ENCODE peak calls at places on chromosomes 1 and 21, in seven cellular contexts. One of them, this sample, is unnamed.
A peak's percentile ranks its signal among the peaks of the same experiment; 100 is the strongest.

GRCh38 chr1:41414716-41415306 is 53.6 kb downstream of the FOXO6 start:
- DNase-seq in A673: no peak
- DNase-seq in astrocyte: no peak
- DNase-seq in endothelial cell of umbilical vein: no peak
- DNase-seq in K562: no peak
- DNase-seq in fibroblast of lung: no peak
- DNase-seq in GM23338: no peak
- DNase-seq in this sample: no peak

GRCh38 chr1:10635385-10635896 is 160.7 kb downstream of the PEX14 start:
- DNase-seq in A673: peak; percentile 62
- DNase-seq in astrocyte: peak; percentile 26
- DNase-seq in endothelial cell of umbilical vein: no peak
- DNase-seq in K562: no peak
- DNase-seq in fibroblast of lung: peak; percentile 20
- DNase-seq in GM23338: no peak
- DNase-seq in this sample: peak; percentile 86

GRCh38 chr21:42578034-42578433 is 64.4 kb downstream of the SLC37A1 start:
- DNase-seq in A673: no peak
- DNase-seq in astrocyte: no peak
- DNase-seq in endothelial cell of umbilical vein: no peak
- DNase-seq in K562: no peak
- DNase-seq in fibroblast of lung: no peak
- DNase-seq in GM23338: no peak
- DNase-seq in this sample: no peak

GRCh38 chr21:31781737-31782136 is 49.8 kb upstream of the SCAF4 start:
- DNase-seq in A673: peak; percentile 72
- DNase-seq in astrocyte: peak; percentile 13
- DNase-seq in endothelial cell of umbilical vein: no peak
- DNase-seq in K562: no peak
- DNase-seq in fibroblast of lung: peak; percentile 62
- DNase-seq in GM23338: no peak
- DNase-seq in this sample: no peak

GRCh38 chr1:173427146-173428054 is 49.7 kb upstream of the PRDX6 start:
- DNase-seq in A673: no peak
- DNase-seq in astrocyte: no peak
- DNase-seq in endothelial cell of umbilical vein: no peak
- DNase-seq in K562: no peak
- DNase-seq in fibroblast of lung: no peak
- DNase-seq in GM23338: no peak
- DNase-seq in this sample: no peak

GRCh38 chr1:31786366-31787060 is 22.4 kb upstream of the ADGRB2 start:
- DNase-seq in A673: no peak
- DNase-seq in astrocyte: no peak
- DNase-seq in endothelial cell of umbilical vein: no peak
- DNase-seq in K562: no peak
- DNase-seq in fibroblast of lung: no peak
- DNase-seq in GM23338: no peak
- DNase-seq in this sample: no peak

GRCh38 chr1:117838911-117839310 is 90.5 kb downstream of the GDAP2 start:
- DNase-seq in A673: no peak
- DNase-seq in astrocyte: peak; percentile 86
- DNase-seq in endothelial cell of umbilical vein: peak; percentile 48
- DNase-seq in K562: no peak
- DNase-seq in fibroblast of lung: peak; percentile 58
- DNase-seq in GM23338: no peak
- DNase-seq in this sample: peak; percentile 30

GRCh38 chr1:212692774-212693644 is 6.6 kb downstream of the BATF3 start:
- DNase-seq in A673: no peak
- DNase-seq in astrocyte: peak; percentile 32
- DNase-seq in endothelial cell of umbilical vein: no peak
- DNase-seq in K562: no peak
- DNase-seq in fibroblast of lung: peak; percentile 43
- DNase-seq in GM23338: peak; percentile 44
- DNase-seq in this sample: peak; percentile 19

GRCh38 chr1:86648255-86648654 is 56.1 kb upstream of the SH3GLB1 start:
- DNase-seq in A673: peak; percentile 34
- DNase-seq in astrocyte: peak; percentile 69
- DNase-seq in endothelial cell of umbilical vein: peak; percentile 79
- DNase-seq in K562: no peak
- DNase-seq in fibroblast of lung: peak; percentile 82
- DNase-seq in GM23338: no peak
- DNase-seq in this sample: no peak

GRCh38 chr1:240816472-240816871 is 204.5 kb upstream of the GREM2 start:
- DNase-seq in A673: no peak
- DNase-seq in astrocyte: no peak
- DNase-seq in endothelial cell of umbilical vein: no peak
- DNase-seq in K562: no peak
- DNase-seq in fibroblast of lung: no peak
- DNase-seq in GM23338: no peak
- DNase-seq in this sample: no peak

GRCh38 chr1:23483327-23484252 is at the start of gene ASAP3:
- DNase-seq in A673: peak; percentile 22
- DNase-seq in astrocyte: peak; percentile 65
- DNase-seq in endothelial cell of umbilical vein: peak; percentile 28
- DNase-seq in K562: peak; percentile 33
- DNase-seq in fibroblast of lung: peak; percentile 53
- DNase-seq in GM23338: peak; percentile 87
- DNase-seq in this sample: no peak

GRCh38 chr1:24847995-24848857 is 81.8 kb downstream of the RUNX3 start:
- DNase-seq in A673: peak; percentile 95
- DNase-seq in astrocyte: peak; percentile 75
- DNase-seq in endothelial cell of umbilical vein: peak; percentile 90
- DNase-seq in K562: peak; percentile 84
- DNase-seq in fibroblast of lung: peak; percentile 92
- DNase-seq in GM23338: peak; percentile 96
- DNase-seq in this sample: peak; percentile 49
- TF ChIP-seq EZH2 in A673: no peak
- TF ChIP-seq EZH2 in astrocyte: no peak
- TF ChIP-seq EZH2 in endothelial cell of umbilical vein: no peak
- TF ChIP-seq EZH2 in K562: no peak
- TF ChIP-seq EZH2 in fibroblast of lung: no peak
- TF ChIP-seq EZH2 in GM23338: no peak
- TF ChIP-seq EZH2 in this sample: no peak

DNA sequence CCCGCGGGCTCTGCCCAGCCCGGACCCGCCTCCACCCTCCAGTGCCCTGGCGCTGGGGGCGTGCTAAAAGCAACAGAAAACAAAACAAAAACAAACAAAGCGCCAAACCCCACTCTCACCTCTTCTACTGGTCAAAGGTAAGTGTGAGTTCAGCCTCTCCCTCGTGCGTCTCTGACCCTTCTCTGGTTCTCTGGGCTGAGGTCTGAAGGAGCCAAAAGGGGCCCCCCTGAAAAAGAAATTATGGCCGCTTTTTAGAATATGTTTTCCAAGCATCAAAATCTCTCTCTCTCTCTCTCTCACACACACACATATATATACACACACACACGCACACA is 133.5 kb upstream of the DPYD start:
- DNase-seq in A673: no peak
- DNase-seq in astrocyte: no peak
- DNase-seq in endothelial cell of umbilical vein: no peak
- DNase-seq in K562: no peak
- DNase-seq in fibroblast of lung: no peak
- DNase-seq in GM23338: no peak
- DNase-seq in this sample: no peak
- TF ChIP-seq CTCF in A673: no peak
- TF ChIP-seq CTCF in astrocyte: no peak
- TF ChIP-seq CTCF in endothelial cell of umbilical vein: no peak
- TF ChIP-seq CTCF in K562: peak; percentile 2
- TF ChIP-seq CTCF in fibroblast of lung: no peak
- TF ChIP-seq CTCF in GM23338: no peak
- TF ChIP-seq CTCF in this sample: no peak

GRCh38 chr1:69711159-69711930 is 143.6 kb downstream of the LRRC7 start:
- DNase-seq in A673: no peak
- DNase-seq in astrocyte: no peak
- DNase-seq in endothelial cell of umbilical vein: no peak
- DNase-seq in K562: no peak
- DNase-seq in fibroblast of lung: no peak
- DNase-seq in GM23338: no peak
- DNase-seq in this sample: no peak
- H3K27ac ChIP-seq in A673: no peak overlapping the region
- H3K27ac ChIP-seq in astrocyte: no peak overlapping the region
- H3K27ac ChIP-seq in endothelial cell of umbilical vein: no peak overlapping the region
- H3K27ac ChIP-seq in K562: no peak overlapping the region
- H3K27ac ChIP-seq in fibroblast of lung: no peak overlapping the region
- H3K27ac ChIP-seq in GM23338: no peak overlapping the region
- H3K27ac ChIP-seq in this sample: no peak overlapping the region

GRCh38 chr1:63319069-63320023 is 3.0 kb upstream of the FOXD3 start:
- DNase-seq in A673: no peak
- DNase-seq in astrocyte: no peak
- DNase-seq in endothelial cell of umbilical vein: no peak
- DNase-seq in K562: no peak
- DNase-seq in fibroblast of lung: peak; percentile 17
- DNase-seq in GM23338: peak; percentile 70
- DNase-seq in this sample: no peak
- TF ChIP-seq EZH2 in A673: peak; percentile 71
- TF ChIP-seq EZH2 in astrocyte: no peak
- TF ChIP-seq EZH2 in endothelial cell of umbilical vein: peak; percentile 98
- TF ChIP-seq EZH2 in K562: no peak
- TF ChIP-seq EZH2 in fibroblast of lung: peak; percentile 81
- TF ChIP-seq EZH2 in GM23338: peak; percentile 54
- TF ChIP-seq EZH2 in this sample: no peak

DNA sequence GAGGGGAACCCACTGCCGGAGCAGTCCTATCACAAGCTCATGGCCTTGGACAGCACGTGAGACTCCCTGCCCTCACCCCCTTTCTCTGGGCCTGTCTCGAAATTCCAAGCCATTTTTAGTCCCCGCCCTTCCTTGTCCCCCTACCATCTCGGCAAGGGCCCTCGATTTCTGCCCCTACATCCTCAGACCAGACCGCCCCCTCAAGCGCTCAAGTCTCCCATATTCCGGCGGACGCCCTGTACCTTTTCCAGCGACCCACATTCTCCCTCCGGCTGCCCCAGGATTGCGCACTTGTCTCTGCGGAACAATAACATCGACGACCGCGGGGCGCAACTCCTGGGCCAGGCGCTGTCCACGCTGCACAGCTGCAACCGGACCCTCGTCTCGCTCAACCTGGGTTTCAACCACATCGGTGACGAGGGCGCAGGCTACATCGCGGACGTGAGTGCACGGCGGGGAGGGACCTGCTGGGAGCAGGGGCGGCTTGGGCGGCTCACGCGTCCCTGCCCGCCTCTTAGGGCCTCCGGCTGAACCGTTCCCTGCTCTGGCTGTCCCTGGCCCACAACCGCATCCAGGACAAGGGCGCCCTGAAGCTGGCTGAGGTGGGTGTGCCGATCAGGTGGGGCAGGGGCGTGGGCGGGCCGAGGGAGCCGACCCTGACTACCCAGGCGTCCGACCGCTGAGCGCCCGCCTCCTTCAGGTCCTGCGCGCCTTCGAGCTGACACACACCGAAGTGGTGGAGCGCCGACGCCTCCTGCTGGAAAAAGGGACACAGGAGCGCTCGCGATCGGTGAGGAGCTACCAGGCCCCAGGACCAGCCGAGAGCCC is 7.0 kb downstream of the LRRC71 start:
- DNase-seq in A673: peak; percentile 85
- DNase-seq in astrocyte: peak; percentile 47
- DNase-seq in endothelial cell of umbilical vein: peak; percentile 79
- DNase-seq in K562: peak; percentile 77
- DNase-seq in fibroblast of lung: peak; percentile 64
- DNase-seq in GM23338: peak; percentile 97
- DNase-seq in this sample: no peak
- TF ChIP-seq CTCF in A673: peak; percentile 81
- TF ChIP-seq CTCF in astrocyte: peak; percentile 57
- TF ChIP-seq CTCF in endothelial cell of umbilical vein: peak; percentile 93
- TF ChIP-seq CTCF in K562: peak; percentile 77
- TF ChIP-seq CTCF in fibroblast of lung: peak; percentile 64
- TF ChIP-seq CTCF in GM23338: peak; percentile 62
- TF ChIP-seq CTCF in this sample: peak; percentile 90

This sample was measured in keratinocyte.